ENCODE peak calls at places on chromosomes 2 and 18, in eight cellular contexts. One of them, this sample, is unnamed.

GRCh38 chr18:42131044-42131939 is 176.3 kb downstream of the PIK3C3 start:
- DNase-seq in activated CD8-positive, alpha-beta memory T cell treated with anti-CD3 and anti-CD28 coated beads for 1 hour: no peak
- DNase-seq in GM23338: no peak
- DNase-seq in activated T-cell treated with anti-CD3 and anti-CD28 coated beads for 1 hour: no peak
- DNase-seq in A172: no peak
- DNase-seq in iPS DF 6.9: no peak
- DNase-seq in lower lobe of right lung: no peak
- DNase-seq in upper lobe of right lung: no peak
- DNase-seq in this sample: no peak

GRCh38 chr18:24982831-24983230 is 369.1 kb downstream of the ZNF521 start:
- DNase-seq in activated CD8-positive, alpha-beta memory T cell treated with anti-CD3 and anti-CD28 coated beads for 1 hour: no peak
- DNase-seq in GM23338: no peak
- DNase-seq in activated T-cell treated with anti-CD3 and anti-CD28 coated beads for 1 hour: no peak
- DNase-seq in A172: no peak
- DNase-seq in iPS DF 6.9: no peak
- DNase-seq in lower lobe of right lung: no peak
- DNase-seq in upper lobe of right lung: no peak
- DNase-seq in this sample: no peak

GRCh38 chr2:108938069-108938710 is 50.8 kb downstream of the EDAR start:
- DNase-seq in activated CD8-positive, alpha-beta memory T cell treated with anti-CD3 and anti-CD28 coated beads for 1 hour: no peak
- DNase-seq in GM23338: no peak
- DNase-seq in activated T-cell treated with anti-CD3 and anti-CD28 coated beads for 1 hour: no peak
- DNase-seq in A172: no peak
- DNase-seq in iPS DF 6.9: no peak
- DNase-seq in lower lobe of right lung: no peak
- DNase-seq in upper lobe of right lung: no peak
- DNase-seq in this sample: no peak

GRCh38 chr2:172513524-172513900 is 42.4 kb upstream of the PDK1 start:
- DNase-seq in activated CD8-positive, alpha-beta memory T cell treated with anti-CD3 and anti-CD28 coated beads for 1 hour: no peak
- DNase-seq in GM23338: no peak
- DNase-seq in activated T-cell treated with anti-CD3 and anti-CD28 coated beads for 1 hour: no peak
- DNase-seq in A172: no peak
- DNase-seq in iPS DF 6.9: no peak
- DNase-seq in lower lobe of right lung: no peak
- DNase-seq in upper lobe of right lung: no peak
- DNase-seq in this sample: no peak

GRCh38 chr2:223114170-223114569 is 62.2 kb downstream of the KCNE4 start:
- DNase-seq in activated CD8-positive, alpha-beta memory T cell treated with anti-CD3 and anti-CD28 coated beads for 1 hour: no peak
- DNase-seq in GM23338: no peak
- DNase-seq in activated T-cell treated with anti-CD3 and anti-CD28 coated beads for 1 hour: no peak
- DNase-seq in A172: no peak
- DNase-seq in iPS DF 6.9: no peak
- DNase-seq in lower lobe of right lung: no peak
- DNase-seq in upper lobe of right lung: no peak
- DNase-seq in this sample: no peak

GRCh38 chr2:226828164-226828563 is 7.7 kb upstream of the RHBDD1 start:
- DNase-seq in activated CD8-positive, alpha-beta memory T cell treated with anti-CD3 and anti-CD28 coated beads for 1 hour: no peak
- DNase-seq in GM23338: no peak
- DNase-seq in activated T-cell treated with anti-CD3 and anti-CD28 coated beads for 1 hour: no peak
- DNase-seq in A172: no peak
- DNase-seq in iPS DF 6.9: no peak
- DNase-seq in lower lobe of right lung: no peak
- DNase-seq in upper lobe of right lung: no peak
- DNase-seq in this sample: no peak

GRCh38 chr2:57850415-57851130 is 196.0 kb upstream of the VRK2 start:
- DNase-seq in activated CD8-positive, alpha-beta memory T cell treated with anti-CD3 and anti-CD28 coated beads for 1 hour: no peak
- DNase-seq in GM23338: no peak
- DNase-seq in activated T-cell treated with anti-CD3 and anti-CD28 coated beads for 1 hour: no peak
- DNase-seq in A172: no peak
- DNase-seq in iPS DF 6.9: no peak
- DNase-seq in lower lobe of right lung: peak; percentile 30
- DNase-seq in upper lobe of right lung: no peak
- DNase-seq in this sample: no peak

GRCh38 chr18:58321986-58322385 is 278.0 kb downstream of the NEDD4L start:
- DNase-seq in activated CD8-positive, alpha-beta memory T cell treated with anti-CD3 and anti-CD28 coated beads for 1 hour: peak; percentile 9
- DNase-seq in GM23338: peak; percentile 71
- DNase-seq in activated T-cell treated with anti-CD3 and anti-CD28 coated beads for 1 hour: peak; percentile 14
- DNase-seq in A172: peak; percentile 85
- DNase-seq in iPS DF 6.9: no peak
- DNase-seq in lower lobe of right lung: peak; percentile 61
- DNase-seq in upper lobe of right lung: no peak
- DNase-seq in this sample: no peak

GRCh38 chr2:18903750-18904149 is 314.4 kb upstream of the NT5C1B start:
- DNase-seq in activated CD8-positive, alpha-beta memory T cell treated with anti-CD3 and anti-CD28 coated beads for 1 hour: no peak
- DNase-seq in GM23338: no peak
- DNase-seq in activated T-cell treated with anti-CD3 and anti-CD28 coated beads for 1 hour: no peak
- DNase-seq in A172: peak; percentile 57
- DNase-seq in iPS DF 6.9: no peak
- DNase-seq in lower lobe of right lung: no peak
- DNase-seq in upper lobe of right lung: no peak
- DNase-seq in this sample: no peak

GRCh38 chr2:217079165-217079564 is 219.3 kb upstream of the TNP1 start:
- DNase-seq in activated CD8-positive, alpha-beta memory T cell treated with anti-CD3 and anti-CD28 coated beads for 1 hour: no peak
- DNase-seq in GM23338: no peak
- DNase-seq in activated T-cell treated with anti-CD3 and anti-CD28 coated beads for 1 hour: no peak
- DNase-seq in A172: no peak
- DNase-seq in iPS DF 6.9: no peak
- DNase-seq in lower lobe of right lung: no peak
- DNase-seq in upper lobe of right lung: no peak
- DNase-seq in this sample: no peak

GRCh38 chr2:120817956-120818325 is 82.3 kb downstream of the GLI2 start:
- DNase-seq in activated CD8-positive, alpha-beta memory T cell treated with anti-CD3 and anti-CD28 coated beads for 1 hour: no peak
- DNase-seq in GM23338: no peak
- DNase-seq in activated T-cell treated with anti-CD3 and anti-CD28 coated beads for 1 hour: no peak
- DNase-seq in A172: no peak
- DNase-seq in iPS DF 6.9: no peak
- DNase-seq in lower lobe of right lung: peak; percentile 46
- DNase-seq in upper lobe of right lung: no peak
- DNase-seq in this sample: no peak

GRCh38 chr18:2547477-2548087 is 23.7 kb downstream of the METTL4 start:
- DNase-seq in activated CD8-positive, alpha-beta memory T cell treated with anti-CD3 and anti-CD28 coated beads for 1 hour: no peak
- DNase-seq in GM23338: peak; percentile 54
- DNase-seq in activated T-cell treated with anti-CD3 and anti-CD28 coated beads for 1 hour: no peak
- DNase-seq in A172: peak; percentile 47
- DNase-seq in iPS DF 6.9: no peak
- DNase-seq in lower lobe of right lung: no peak
- DNase-seq in upper lobe of right lung: no peak
- DNase-seq in this sample: no peak

GRCh38 chr2:8242734-8243133 is 439.1 kb upstream of the ID2 start:
- DNase-seq in activated CD8-positive, alpha-beta memory T cell treated with anti-CD3 and anti-CD28 coated beads for 1 hour: no peak
- DNase-seq in GM23338: no peak
- DNase-seq in activated T-cell treated with anti-CD3 and anti-CD28 coated beads for 1 hour: no peak
- DNase-seq in A172: no peak
- DNase-seq in iPS DF 6.9: no peak
- DNase-seq in lower lobe of right lung: no peak
- DNase-seq in upper lobe of right lung: no peak
- DNase-seq in this sample: no peak

GRCh38 chr18:62614499-62614898 is 91.7 kb downstream of the ZCCHC2 start:
- DNase-seq in activated CD8-positive, alpha-beta memory T cell treated with anti-CD3 and anti-CD28 coated beads for 1 hour: no peak
- DNase-seq in GM23338: no peak
- DNase-seq in activated T-cell treated with anti-CD3 and anti-CD28 coated beads for 1 hour: no peak
- DNase-seq in A172: no peak
- DNase-seq in iPS DF 6.9: no peak
- DNase-seq in lower lobe of right lung: no peak
- DNase-seq in upper lobe of right lung: no peak
- DNase-seq in this sample: no peak

GRCh38 chr2:195458936-195459335 is 198.1 kb upstream of the SLC39A10 start:
- DNase-seq in activated CD8-positive, alpha-beta memory T cell treated with anti-CD3 and anti-CD28 coated beads for 1 hour: no peak
- DNase-seq in GM23338: no peak
- DNase-seq in activated T-cell treated with anti-CD3 and anti-CD28 coated beads for 1 hour: no peak
- DNase-seq in A172: no peak
- DNase-seq in iPS DF 6.9: no peak
- DNase-seq in lower lobe of right lung: no peak
- DNase-seq in upper lobe of right lung: no peak
- DNase-seq in this sample: no peak

GRCh38 chr2:59177748-59178147 is 936.6 kb upstream of the FANCL start:
- DNase-seq in activated CD8-positive, alpha-beta memory T cell treated with anti-CD3 and anti-CD28 coated beads for 1 hour: no peak
- DNase-seq in GM23338: no peak
- DNase-seq in activated T-cell treated with anti-CD3 and anti-CD28 coated beads for 1 hour: no peak
- DNase-seq in A172: no peak
- DNase-seq in iPS DF 6.9: no peak
- DNase-seq in lower lobe of right lung: no peak
- DNase-seq in upper lobe of right lung: no peak
- DNase-seq in this sample: no peak